ENCODE peak calls at places on chromosomes 13 and 19, in nine cellular contexts. Q is astrocyte; C is ascending aorta; Z is esophagus squamous epithelium; K is lower lobe of right lung; F is heart right ventricle; I is hepatocyte; L is thoracic aorta; P is CD8-positive, alpha-beta T cell. V is an unnamed sample.

GRCh38 chr19:44777715-44778347 is at the start of gene CBLC:
- DNase-seq in L (no peak), Z (no peak), F (no peak), P (no peak), Q (no peak), I (peak; percentile 93), K (peak; percentile 82), C (no peak), V (no peak)

GRCh38 chr19:6221220-6221877 is 58.4 kb downstream of the MLLT1 start:
- DNase-seq in K (no peak), Z (no peak), L (no peak), I (no peak), C (no peak), P (no peak), Q (no peak), F (no peak), V (no peak)

GRCh38 chr13:63345835-63346234 is 1930.2 kb upstream of the PCDH20 start:
- DNase-seq in Q (no peak), Z (no peak), L (no peak), P (no peak), K (no peak), I (no peak), C (no peak), F (no peak), V (no peak)

GRCh38 chr13:79645569-79645968 is 164.6 kb downstream of the NDFIP2 start:
- DNase-seq in I (no peak), P (no peak), F (no peak), K (no peak), Q (no peak), Z (no peak), C (no peak), L (no peak), V (no peak)

GRCh38 chr19:1850809-1851544 is 2.7 kb upstream of the REXO1 start:
- DNase-seq in P (no peak), I (no peak), C (no peak), F (no peak), Z (no peak), L (no peak), Q (no peak), K (no peak), V (no peak)

GRCh38 chr19:11191273-11191755 is 6.0 kb downstream of the KANK2 start:
- DNase-seq in C (peak; percentile 88), Z (no peak), L (peak; percentile 65), I (no peak), P (no peak), F (peak; percentile 72), Q (peak; percentile 20), K (peak; percentile 65), V (no peak)

GRCh38 chr19:33482486-33482885 is 39.1 kb downstream of the PEPD start:
- DNase-seq in P (no peak), Q (peak; percentile 60), L (no peak), I (no peak), F (no peak), C (no peak), Z (no peak), K (no peak), V (no peak)

GRCh38 chr19:35206379-35206778 is 22.2 kb downstream of the FAM187B start:
- DNase-seq in C (no peak), F (no peak), P (peak; percentile 61), Q (no peak), I (no peak), L (no peak), Z (no peak), K (no peak), V (peak; percentile 84)

GRCh38 chr13:61417171-61417570 is 1.5 kb upstream of the PCDH20 start:
- DNase-seq in K (no peak), Q (no peak), F (no peak), I (peak; percentile 16), P (no peak), C (no peak), Z (no peak), L (no peak), V (no peak)

GRCh38 chr19:29017788-29018187 is 195.2 kb downstream of the UQCRFS1 start:
- DNase-seq in L (no peak), Q (no peak), F (no peak), P (no peak), K (no peak), I (no peak), Z (no peak), C (no peak), V (no peak)

GRCh38 chr19:17209126-17210036 is 5.8 kb upstream of the USE1 start:
- DNase-seq in C (no peak), K (no peak), Q (no peak), I (peak; percentile 16), P (no peak), Z (no peak), F (no peak), L (no peak), V (no peak)

GRCh38 chr19:1161716-1162115 is 12.4 kb downstream of the SBNO2 start:
- DNase-seq in P (no peak), Q (no peak), Z (no peak), L (no peak), K (peak; percentile 88), F (no peak), C (no peak), I (no peak), V (no peak)

GRCh38 chr19:28727133-28727834 is 485.7 kb downstream of the UQCRFS1 start:
- DNase-seq in P (peak; percentile 52), L (no peak), Z (no peak), K (no peak), Q (no peak), I (no peak), C (no peak), F (no peak), V (no peak)

GRCh38 chr13:95411641-95412040 is 110.4 kb upstream of the ABCC4 start:
- DNase-seq in C (no peak), P (no peak), F (no peak), K (no peak), Q (peak; percentile 22), Z (no peak), L (no peak), I (no peak), V (no peak)

DNA sequence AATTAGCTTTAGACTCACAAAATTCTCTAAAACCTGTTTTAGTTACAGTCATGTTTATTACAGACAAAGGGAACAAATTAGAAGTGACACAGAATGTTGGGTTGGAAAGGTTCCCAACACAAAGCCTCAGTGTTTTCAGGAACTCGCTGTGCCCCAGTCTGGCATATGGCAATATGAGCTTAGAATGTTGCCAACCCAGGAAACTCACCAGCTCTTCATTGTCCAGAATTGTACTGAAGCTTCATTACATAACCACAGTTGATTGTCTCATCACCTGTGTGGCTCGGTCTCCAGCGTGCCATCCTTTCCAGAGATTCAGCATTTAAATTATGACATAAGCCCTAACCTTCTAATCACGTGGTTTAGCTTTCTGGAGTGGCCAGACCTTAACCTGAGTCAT is 19.1 kb downstream of the ZNF264 start:
- DNase-seq in I (no peak), Z (no peak), F (no peak), C (no peak), K (no peak), L (no peak), Q (no peak), P (no peak), V (no peak)
- H3K4me1 ChIP-seq in I (no peaks in the 10 kb centered on the region), Z (no peaks in the 10 kb centered on the region), F (no peaks in the 10 kb centered on the region), C (no peaks in the 10 kb centered on the region), K (no peaks in the 10 kb centered on the region), L (no peaks in the 10 kb centered on the region), Q (no peaks in the 10 kb centered on the region), P (no peaks in the 10 kb centered on the region), V (no peaks in the 10 kb centered on the region)

GRCh38 chr19:40357655-40358054 is 9.2 kb downstream of the PLD3 start:
- DNase-seq in Z (no peak), K (no peak), L (no peak), P (no peak), Q (no peak), I (no peak), F (no peak), C (no peak), V (no peak)
- H3K27ac ChIP-seq in Z (no peak overlapping the region), K (no peak overlapping the region), L (no peak overlapping the region), P (no peak overlapping the region), Q (no peak overlapping the region), I (no peak overlapping the region), F (no peak overlapping the region), C (no peak overlapping the region), V (no peak overlapping the region)

GRCh38 chr19:14494910-14495677 is 833 bp downstream of the GIPC1 start:
- DNase-seq in C (no peak), Q (no peak), Z (no peak), P (no peak), I (no peak), F (no peak), L (no peak), K (no peak), V (no peak)

GRCh38 chr19:14495678-14496028 is 274 bp downstream of the GIPC1 start:
- DNase-seq in Q (no peak), I (no peak), K (no peak), P (no peak), F (no peak), C (no peak), L (no peak), Z (no peak), V (no peak)

GRCh38 chr19:14492756-14493337 is 3.1 kb downstream of the GIPC1 start:
- DNase-seq in K (no peak), Z (no peak), F (no peak), P (no peak), L (no peak), Q (no peak), C (no peak), I (no peak), V (no peak)

GRCh38 chr19:14496029-14496848 is at the start of gene GIPC1:
- DNase-seq in P (peak; percentile 87), Z (peak; percentile 42), L (peak; percentile 82), F (peak; percentile 97), C (peak; percentile 97), I (peak; percentile 99), Q (peak; percentile 98), K (peak; percentile 97), V (peak; percentile 81)

GRCh38 chr19:14494451-14494850 is 1.5 kb downstream of the GIPC1 start:
- DNase-seq in L (no peak), C (no peak), Q (no peak), P (no peak), Z (no peak), F (no peak), K (no peak), I (no peak), V (no peak)
- H3K4me3 ChIP-seq in L (peak overlapping the region; percentile 94), C (peak overlapping the region; percentile 90), Q (peak overlapping the region; percentile 85), P (no peak overlapping the region), Z (peak overlapping the region; percentile 78), F (no peak overlapping the region), K (peak overlapping the region; percentile 85), I (no peak overlapping the region), V (no peak overlapping the region)

DNA sequence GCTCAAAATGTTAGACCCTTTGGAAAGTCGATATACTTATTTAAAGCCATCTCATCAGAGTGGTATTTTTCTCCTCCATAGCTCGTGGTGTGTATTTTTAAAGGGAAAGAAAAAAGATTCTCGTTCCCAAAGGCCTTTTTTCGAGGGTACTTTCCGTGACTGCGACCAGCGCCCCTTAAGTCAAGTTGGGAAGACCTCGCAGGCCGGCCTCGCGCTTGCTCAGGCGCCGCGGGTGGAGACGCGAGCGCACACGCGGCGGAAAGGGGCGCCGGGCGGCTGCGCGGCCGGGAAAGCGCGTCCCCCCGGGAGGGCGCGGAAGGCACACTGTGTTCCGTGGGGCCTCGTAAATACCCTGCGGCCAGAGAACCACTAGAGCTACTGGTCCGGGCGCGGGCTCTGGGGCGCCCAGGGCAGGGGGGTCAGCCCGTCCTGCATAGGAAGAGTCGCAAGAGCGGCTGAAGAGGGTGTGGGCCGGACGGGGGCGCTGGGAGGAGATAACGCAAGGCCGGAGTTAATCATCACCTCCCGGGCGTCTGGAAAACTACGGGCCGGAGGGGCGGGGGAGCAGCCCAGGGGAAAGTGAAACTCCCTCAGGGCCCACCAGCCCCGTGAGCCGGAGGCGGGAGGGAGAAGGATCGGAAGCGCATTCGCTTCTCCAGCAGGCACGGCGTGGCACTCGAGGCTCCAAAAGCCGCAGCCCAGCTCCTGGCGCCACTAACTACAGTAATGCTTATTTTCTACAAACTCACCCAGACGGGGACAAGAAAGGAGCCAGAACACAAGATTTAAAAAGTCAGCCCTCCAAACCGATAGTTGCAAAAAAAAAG is 1.2 kb upstream of the WBP4 start:
- DNase-seq in I (peak; percentile 95), Q (peak; percentile 81), P (peak; percentile 78), Z (peak; percentile 26), F (peak; percentile 90), L (peak; percentile 68), C (peak; percentile 94), K (peak; percentile 93), V (no peak)
- H3K4me1 ChIP-seq in I (peaks cover 48% of the 10 kb centered on the region), Q (peaks cover 22% of the 10 kb centered on the region), P (peaks cover 18% of the 10 kb centered on the region), Z (peaks cover 38% of the 10 kb centered on the region), F (peaks cover 58% of the 10 kb centered on the region), L (peaks cover 67% of the 10 kb centered on the region), C (peaks cover 23% of the 10 kb centered on the region), K (peaks cover 71% of the 10 kb centered on the region), V (peaks cover 6% of the 10 kb centered on the region)